ENCODE peak calls at places on chromosomes 13 and 19, in seven cellular contexts. Z, X, A, T, B, C and M are unnamed samples.

GRCh38 chr13:41995946-41996345 is 35.0 kb upstream of the VWA8 start:
- DNase-seq in X (no peak), C (no peak), A (peak; percentile 8), Z (no peak), T (no peak), B (no peak), M (peak; percentile 54)

GRCh38 chr13:107650081-107650701 is 565.1 kb downstream of the LIG4 start:
- DNase-seq in T (no peak), X (no peak), C (peak; percentile 72), A (peak; percentile 58), B (no peak), Z (peak; percentile 35), M (peak; percentile 48)

GRCh38 chr13:44449999-44450821 is 76.6 kb downstream of the SERP2 start:
- DNase-seq in Z (no peak), B (no peak), A (no peak), X (no peak), C (no peak), T (no peak), M (no peak)

GRCh38 chr13:80924596-80924995 is 583.7 kb upstream of the SPRY2 start:
- DNase-seq in A (no peak), B (no peak), X (no peak), Z (no peak), T (no peak), C (no peak), M (no peak)

GRCh38 chr13:50387124-50387581 is 371.9 kb downstream of the KCNRG start:
- DNase-seq in C (peak; percentile 66), X (peak; percentile 21), A (no peak), T (peak; percentile 89), B (peak; percentile 5), Z (no peak), M (peak; percentile 32)

GRCh38 chr13:110298566-110299321 is 8.2 kb downstream of the COL4A1 start:
- DNase-seq in T (no peak), B (no peak), Z (no peak), C (no peak), X (no peak), A (peak; percentile 5), M (no peak)

GRCh38 chr13:21528616-21529015 is 69.5 kb upstream of the ZDHHC20 start:
- DNase-seq in A (no peak), Z (no peak), C (no peak), B (no peak), T (no peak), X (no peak), M (no peak)

GRCh38 chr13:73411067-73411809 is 352.4 kb downstream of the KLF5 start:
- DNase-seq in Z (no peak), A (no peak), X (no peak), B (no peak), T (no peak), C (no peak), M (no peak)

GRCh38 chr19:31330761-31331160 is 18.5 kb downstream of the TSHZ3 start:
- DNase-seq in X (no peak), A (no peak), B (no peak), C (no peak), T (no peak), Z (no peak), M (no peak)

GRCh38 chr19:41373993-41374392 is 2.3 kb upstream of the TMEM91 start:
- DNase-seq in B (no peak), C (peak; percentile 46), X (no peak), Z (no peak), A (no peak), T (peak; percentile 93), M (no peak)

GRCh38 chr13:99218969-99219368 is 18.3 kb downstream of the UBAC2 start:
- DNase-seq in A (no peak), T (peak; percentile 34), C (no peak), X (peak; percentile 64), Z (no peak), B (peak; percentile 47), M (no peak)

GRCh38 chr13:107117327-107118012 is 549.5 kb upstream of the ARGLU1 start:
- DNase-seq in Z (no peak), A (no peak), T (no peak), B (no peak), C (peak; percentile 34), X (no peak), M (no peak)

GRCh38 chr19:3670796-3671679 is 29.2 kb downstream of the PIP5K1C start:
- DNase-seq in Z (no peak), C (peak; percentile 38), B (no peak), X (no peak), T (peak; percentile 95), A (peak; percentile 18), M (no peak)

GRCh38 chr19:42189133-42189532 is 28.3 kb downstream of the DEDD2 start:
- DNase-seq in Z (no peak), A (no peak), C (no peak), B (no peak), X (no peak), T (no peak), M (no peak)

GRCh38 chr13:66208589-66208988 is 1021.5 kb downstream of the PCDH9 start:
- DNase-seq in A (no peak), C (no peak), B (no peak), T (no peak), X (no peak), Z (no peak), M (no peak)

GRCh38 chr13:24668955-24669354 is 11.3 kb upstream of the ATP12A start:
- DNase-seq in C (no peak), Z (no peak), T (no peak), A (no peak), B (no peak), X (no peak), M (no peak)

GRCh38 chr13:110685305-110685704 is 20.6 kb downstream of the CARS2 start:
- DNase-seq in B (no peak), X (no peak), Z (no peak), A (no peak), T (no peak), C (no peak), M (no peak)

GRCh38 chr13:86020350-86021002 is 221.3 kb upstream of the SLITRK6 start:
- DNase-seq in C (no peak), Z (no peak), X (no peak), B (no peak), A (no peak), T (no peak), M (no peak)

GRCh38 chr13:98459721-98460370 is 117.1 kb downstream of the STK24 start:
- DNase-seq in C (no peak), X (no peak), A (no peak), T (no peak), Z (no peak), B (no peak), M (no peak)

GRCh38 chr13:90103099-90103784 is 1244.2 kb upstream of the MIR17HG start:
- DNase-seq in Z (no peak), T (no peak), B (no peak), X (no peak), C (no peak), A (no peak), M (no peak)

GRCh38 chr19:39428309-39429112 is 7.2 kb downstream of the RPS16 start:
- DNase-seq in A (no peak), C (peak; percentile 61), T (no peak), Z (peak; percentile 64), B (no peak), X (no peak), M (no peak)

GRCh38 chr13:110528371-110528770 is 33.2 kb downstream of the RAB20 start:
- DNase-seq in B (no peak), C (no peak), A (peak; percentile 14), X (no peak), Z (no peak), T (no peak), M (no peak)

GRCh38 chr19:16085115-16085514 is 8.8 kb downstream of the TPM4 start:
- DNase-seq in B (no peak), Z (no peak), C (no peak), T (peak; percentile 64), X (no peak), A (no peak), M (no peak)

GRCh38 chr13:95056266-95056665 is 245.0 kb downstream of the ABCC4 start:
- DNase-seq in A (no peak), X (no peak), C (no peak), B (no peak), Z (no peak), T (no peak), M (no peak)

GRCh38 chr13:24348797-24349515 is 39.6 kb downstream of the C1QTNF9 start:
- DNase-seq in X (no peak), T (peak; percentile 80), B (no peak), C (no peak), Z (no peak), A (no peak), M (no peak)

GRCh38 chr13:40190656-40191100 is 475.8 kb downstream of the FOXO1 start:
- DNase-seq in C (peak; percentile 82), T (no peak), Z (no peak), X (peak; percentile 69), A (no peak), B (peak; percentile 55), M (no peak)

GRCh38 chr19:56096665-56097064 is 24.4 kb downstream of the ZNF787 start:
- DNase-seq in X (no peak), T (no peak), C (no peak), B (no peak), A (no peak), Z (no peak), M (no peak)

GRCh38 chr19:19269952-19270694 is 3.0 kb downstream of the TM6SF2 start:
- DNase-seq in B (no peak), X (no peak), T (no peak), A (no peak), Z (no peak), C (no peak), M (no peak)

GRCh38 chr19:53947624-53948023 is 15.1 kb upstream of the CACNG8 start:
- DNase-seq in A (no peak), C (no peak), B (no peak), T (no peak), X (no peak), Z (no peak), M (no peak)

GRCh38 chr19:54133312-54133956 is 4.1 kb upstream of the CNOT3 start:
- DNase-seq in A (peak; percentile 13), X (no peak), Z (no peak), T (no peak), C (no peak), B (no peak), M (no peak)

GRCh38 chr13:41271456-41272285 is 8.3 kb upstream of the MTRF1 start:
- DNase-seq in X (no peak), T (no peak), Z (no peak), C (no peak), A (no peak), B (no peak), M (no peak)

GRCh38 chr13:94494021-94494420 is 14.5 kb upstream of the DCT start:
- DNase-seq in B (no peak), Z (no peak), A (no peak), C (no peak), X (no peak), T (no peak), M (no peak)

GRCh38 chr13:36357231-36357630 is 11.0 kb upstream of the SPART start:
- DNase-seq in B (no peak), A (no peak), Z (no peak), T (no peak), C (no peak), X (no peak), M (no peak)

GRCh38 chr13:30679483-30680330 is 55.6 kb upstream of the ALOX5AP start:
- DNase-seq in T (no peak), Z (no peak), C (peak; percentile 34), X (peak; percentile 15), B (no peak), A (peak; percentile 49), M (peak; percentile 60)

GRCh38 chr19:18967358-18968146 is 26.5 kb upstream of the HOMER3 start:
- DNase-seq in Z (no peak), T (no peak), B (no peak), X (no peak), A (peak; percentile 86), C (no peak), M (peak; percentile 71)

GRCh38 chr13:107466326-107466725 is 749.0 kb downstream of the LIG4 start:
- DNase-seq in Z (no peak), C (no peak), A (no peak), T (no peak), X (no peak), B (no peak), M (no peak)

GRCh38 chr19:31451686-31452325 is 102.6 kb upstream of the TSHZ3 start:
- DNase-seq in T (no peak), B (no peak), X (no peak), Z (no peak), A (no peak), C (no peak), M (no peak)

GRCh38 chr13:26619321-26619720 is 61.8 kb downstream of the WASF3 start:
- DNase-seq in C (no peak), T (no peak), B (no peak), X (no peak), Z (no peak), A (no peak), M (no peak)